ENCODE peak calls at places on chromosomes 3 and 15, in four cellular contexts. Y is HepG2, U is A549, D is GM12878. G is an unnamed sample.

GRCh38 chr3:128804017-128804816 is 75.2 kb upstream of the ACAD9 start:
- DNase-seq in D (peak), U (no peak), Y (no peak), G (peak)

GRCh38 chr3:23676093-23676492 is 129.7 kb upstream of the UBE2E1 start:
- DNase-seq in U (no peak), Y (no peak), D (no peak), G (no peak)

GRCh38 chr15:29312387-29312786 is 42.8 kb upstream of the NSMCE3 start:
- DNase-seq in U (no peak), D (no peak), Y (no peak), G (no peak)

GRCh38 chr15:43776101-43776717 is 557 bp downstream of the ELL3 start:
- DNase-seq in Y (no peak), U (no peak), D (peak), G (no peak)

GRCh38 chr3:187352581-187353575 is 15.3 kb upstream of the RTP4 start:
- DNase-seq in Y (no peak), U (no peak), D (no peak), G (no peak)

GRCh38 chr3:111621535-111621934 is 26.4 kb upstream of the ZBED2 start:
- DNase-seq in D (no peak), U (no peak), Y (peak), G (peak)

GRCh38 chr3:119582178-119582577 is 2.9 kb downstream of the ADPRH start:
- DNase-seq in D (no peak), Y (no peak), U (no peak), G (no peak)

GRCh38 chr3:13539285-13539625 is 9.7 kb upstream of the FBLN2 start:
- DNase-seq in Y (no peak), D (no peak), U (no peak), G (no peak)

GRCh38 chr3:128547368-128547987 is 54.5 kb upstream of the GATA2 start:
- DNase-seq in Y (no peak), D (no peak), U (no peak), G (peak)

GRCh38 chr3:64693031-64693430 is 5.2 kb upstream of the ADAMTS9 start:
- DNase-seq in D (no peak), Y (no peak), U (no peak), G (no peak)

GRCh38 chr15:34652726-34653033 is 69.2 kb upstream of the GOLGA8B start:
- DNase-seq in Y (no peak), D (no peak), U (no peak), G (peak)

GRCh38 chr3:4568831-4569230 is 75.7 kb downstream of the ITPR1 start:
- DNase-seq in U (no peak), Y (no peak), D (no peak), G (no peak)

GRCh38 chr15:86439614-86440013 is 359.9 kb downstream of the AGBL1 start:
- DNase-seq in Y (no peak), U (no peak), D (no peak), G (no peak)

GRCh38 chr3:23055733-23056376 is 147.3 kb upstream of the UBE2E2 start:
- DNase-seq in Y (no peak), U (no peak), D (no peak), G (no peak)

GRCh38 chr3:38746641-38747040 is 69.4 kb downstream of the SCN10A start:
- DNase-seq in D (no peak), Y (no peak), U (no peak), G (no peak)

GRCh38 chr3:146504546-146505197 is 35.3 kb upstream of the PLSCR2 start:
- DNase-seq in U (no peak), D (no peak), Y (no peak), G (no peak)

GRCh38 chr3:120858501-120858900 is 49.5 kb upstream of the STXBP5L start:
- DNase-seq in Y (no peak), U (no peak), D (no peak), G (no peak)

GRCh38 chr3:63872135-63872924 is 8.7 kb downstream of the ATXN7 start:
- DNase-seq in D (no peak), U (no peak), Y (no peak), G (no peak)

GRCh38 chr3:34008191-34008590 is 209.8 kb downstream of the PDCD6IP start:
- DNase-seq in Y (no peak), D (no peak), U (no peak), G (no peak)

GRCh38 chr15:80747317-80748053 is 31.7 kb upstream of the CEMIP start:
- DNase-seq in D (no peak), U (no peak), Y (no peak), G (no peak)

GRCh38 chr15:57789225-57789624 is 82.7 kb downstream of the POLR2M start:
- DNase-seq in D (no peak), U (no peak), Y (no peak), G (no peak)

GRCh38 chr3:197000211-197000610 is 29.4 kb downstream of the MELTF start:
- DNase-seq in U (no peak), D (no peak), Y (no peak), G (no peak)

GRCh38 chr3:15011174-15011573 is 53.9 kb downstream of the MRPS25 start:
- DNase-seq in Y (no peak), D (no peak), U (no peak), G (no peak)

GRCh38 chr3:8472549-8472948 is 29.1 kb upstream of the LMCD1 start:
- DNase-seq in D (no peak), Y (no peak), U (no peak), G (no peak)

GRCh38 chr3:99967796-99968195 is 146.5 kb downstream of the FILIP1L start:
- DNase-seq in U (no peak), D (no peak), Y (no peak), G (no peak)

GRCh38 chr3:46981932-46982471 is 2.5 kb downstream of the NBEAL2 start:
- DNase-seq in Y (no peak), U (no peak), D (no peak), G (no peak)

GRCh38 chr3:150790621-150791020 is 27.7 kb upstream of the SIAH2 start:
- DNase-seq in Y (no peak), D (no peak), U (no peak), G (no peak)

GRCh38 chr3:163811996-163812395 is 1266.3 kb downstream of the SI start:
- DNase-seq in D (no peak), U (no peak), Y (no peak), G (no peak)

GRCh38 chr15:95644476-95644875 is 686.0 kb upstream of the NR2F2 start:
- DNase-seq in U (no peak), D (no peak), Y (no peak), G (no peak)

GRCh38 chr3:108728105-108728504 is 29.1 kb downstream of the RETNLB start:
- DNase-seq in D (no peak), U (no peak), Y (no peak), G (no peak)

GRCh38 chr15:83292317-83292716 is 7.9 kb upstream of the BNC1 start:
- DNase-seq in U (no peak), Y (no peak), D (no peak), G (no peak)

GRCh38 chr15:80711886-80712285 is 16.8 kb downstream of the ABHD17C start:
- DNase-seq in D (no peak), Y (no peak), U (no peak), G (no peak)

GRCh38 chr3:108180214-108180613 is 42.0 kb downstream of the IFT57 start:
- DNase-seq in D (no peak), U (no peak), Y (no peak), G (no peak)

GRCh38 chr3:156131241-156131640 is 10.9 kb downstream of the KCNAB1 start:
- DNase-seq in Y (no peak), U (no peak), D (no peak), G (no peak)

GRCh38 chr3:13419356-13420050 is 619 bp downstream of the NUP210 start:
- DNase-seq in Y (no peak), D (no peak), U (peak), G (peak)

GRCh38 chr3:187207624-187208023 is 10.3 kb downstream of the RTP1 start:
- DNase-seq in Y (no peak), D (no peak), U (no peak), G (no peak)

GRCh38 chr3:97793415-97794019 is 28.3 kb upstream of the CRYBG3 start:
- DNase-seq in Y (peak), U (peak), D (peak), G (peak)

GRCh38 chr3:194269610-194270145 is 81.5 kb downstream of the CPN2 start:
- DNase-seq in D (no peak), Y (no peak), U (no peak), G (peak)
- TF ChIP-seq EP300 in D (no peak), Y (no peak), U (no peak), G (no peak)

DNA sequence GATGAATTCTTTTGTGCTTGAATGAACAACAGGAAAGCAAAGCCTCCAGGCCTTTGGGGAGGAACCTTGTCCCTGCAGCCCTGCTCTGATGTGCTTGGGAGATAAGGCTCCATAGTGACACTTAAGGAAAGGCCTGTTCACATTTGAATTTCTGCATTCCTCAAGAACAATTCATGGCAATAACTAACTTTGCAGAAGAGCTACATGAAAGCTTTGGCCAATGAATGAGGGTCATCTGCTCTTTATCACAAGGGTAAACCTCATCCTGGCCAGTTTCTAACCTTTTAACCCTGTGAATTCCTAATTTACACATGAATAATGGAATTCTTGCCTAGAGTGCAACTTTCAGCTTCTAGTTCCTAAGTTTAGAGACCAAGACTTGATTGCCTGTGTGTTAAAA is 5.6 kb downstream of the PRTG start:
- DNase-seq in Y (no peak), U (no peak), D (no peak), G (no peak)
- TF ChIP-seq CEBPB in Y (no peak), U (no peak), D (no peak), G (no peak)

DNA sequence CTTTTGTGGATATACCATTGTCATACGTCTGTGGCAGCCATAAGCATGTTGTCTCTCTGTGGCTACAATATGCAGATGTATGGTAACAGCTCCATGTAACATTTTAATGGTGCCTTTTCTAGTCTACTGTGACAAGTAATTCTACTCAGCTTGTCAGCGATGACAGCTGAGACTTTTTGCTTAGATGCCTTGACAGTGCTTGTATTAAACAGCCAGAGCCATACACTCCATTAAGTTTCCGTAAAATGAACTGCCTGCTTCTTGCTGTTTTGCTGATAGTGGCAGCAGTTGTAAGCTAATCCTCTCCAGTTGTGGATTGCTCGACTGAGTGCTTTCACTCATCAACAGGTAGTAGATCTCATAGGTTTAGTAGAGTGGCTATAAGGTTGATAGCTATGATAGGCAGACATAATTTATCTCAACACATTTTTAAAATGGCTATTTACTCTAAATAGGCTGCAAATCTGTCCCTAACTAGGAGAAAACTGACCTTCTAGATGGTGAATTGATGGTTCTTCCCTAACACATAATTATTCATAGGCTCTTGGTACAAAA is 260.2 kb upstream of the NAALADL2 start:
- DNase-seq in D (no peak), Y (no peak), U (no peak), G (no peak)
- TF ChIP-seq EP300 in D (no peak), Y (no peak), U (no peak), G (no peak)

GRCh38 chr15:67048281-67049279 is 16.8 kb upstream of the SMAD3 start:
- DNase-seq in Y (peak), D (no peak), U (peak), G (no peak)
- TF ChIP-seq CEBPB in Y (peak), D (no peak), U (peak), G (no peak)

GRCh38 chr3:12352253-12352652 is 63.4 kb downstream of the PPARG start:
- DNase-seq in Y (no peak), D (no peak), U (no peak), G (no peak)

GRCh38 chr3:12353796-12354505 is 65.1 kb downstream of the PPARG start:
- DNase-seq in D (no peak), Y (no peak), U (no peak), G (no peak)

GRCh38 chr3:12356175-12356574 is 67.3 kb downstream of the PPARG start:
- DNase-seq in U (no peak), Y (no peak), D (no peak), G (no peak)

GRCh38 chr3:12356996-12357395 is 68.1 kb downstream of the PPARG start:
- DNase-seq in Y (no peak), D (no peak), U (no peak), G (no peak)

DNA sequence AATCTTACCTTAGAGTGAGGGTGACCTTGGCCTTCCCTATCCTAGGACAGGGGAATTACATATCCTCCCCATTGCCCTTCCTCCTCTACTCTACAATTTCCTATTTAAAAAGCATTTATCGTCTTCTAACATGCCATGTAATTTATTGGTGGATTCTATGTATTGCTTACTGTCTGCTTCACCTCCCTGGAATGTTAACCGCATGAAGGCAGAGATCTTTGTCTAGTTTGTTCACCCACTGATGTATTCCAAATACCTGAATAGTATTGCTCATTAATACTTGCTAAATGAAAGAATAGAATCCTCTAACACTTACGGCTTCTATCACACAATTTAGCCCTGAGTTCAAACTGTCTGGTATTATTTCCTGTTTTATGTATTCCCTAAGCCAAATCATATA is 68.6 kb downstream of the PPARG start:
- DNase-seq in Y (no peak), U (no peak), D (no peak), G (no peak)
- TF ChIP-seq EP300 in Y (no peak), U (no peak), D (no peak), G (no peak)

GRCh38 chr15:78207110-78207458 is 27.3 kb downstream of the ACSBG1 start:
- DNase-seq in Y (no peak), U (no peak), D (no peak), G (no peak)

GRCh38 chr15:78206326-78207109 is 27.8 kb downstream of the ACSBG1 start:
- DNase-seq in D (no peak), U (no peak), Y (no peak), G (no peak)

GRCh38 chr15:78208341-78208844 is 26.0 kb downstream of the ACSBG1 start:
- DNase-seq in D (no peak), Y (no peak), U (no peak), G (no peak)

GRCh38 chr15:78208887-78209645 is 25.3 kb downstream of the ACSBG1 start:
- DNase-seq in U (no peak), D (no peak), Y (no peak), G (no peak)

DNA sequence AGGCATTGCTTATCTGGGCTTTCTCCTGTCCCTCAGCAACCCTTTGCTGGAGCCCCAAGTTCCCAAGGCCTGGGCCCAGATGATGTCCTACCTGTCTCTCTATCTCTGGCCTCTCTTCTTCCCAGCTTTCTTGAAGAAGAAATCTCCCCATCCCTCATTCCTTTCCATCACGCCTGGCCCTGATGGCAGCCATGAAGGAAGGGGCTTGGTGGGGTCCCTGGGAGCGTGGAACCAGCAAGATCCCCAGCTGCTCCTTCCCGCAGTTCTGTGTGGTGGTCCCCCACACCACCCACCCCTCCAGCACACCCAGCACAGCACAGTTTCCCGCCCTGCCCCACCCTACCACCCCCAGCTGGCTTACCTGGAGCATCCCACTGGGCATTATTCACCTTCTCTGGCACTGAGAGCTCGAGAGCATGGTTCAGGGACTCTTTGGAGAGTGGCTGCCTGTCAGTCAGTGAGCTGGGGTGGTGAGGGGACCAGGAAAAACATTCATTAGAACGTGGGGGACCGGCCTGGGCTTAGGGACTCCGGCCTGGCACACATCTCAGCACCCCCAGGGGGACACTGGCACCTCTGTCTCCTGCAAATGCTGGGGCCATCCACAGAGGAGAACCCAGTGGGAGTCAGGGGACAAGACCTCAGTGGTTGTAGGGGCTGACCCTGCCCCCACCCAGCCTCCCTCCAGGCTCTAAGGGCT is 26.6 kb downstream of the ACSBG1 start:
- DNase-seq in Y (no peak), U (no peak), D (no peak), G (no peak)
- TF ChIP-seq CEBPB in Y (no peak), U (no peak), D (no peak), G (no peak)

GRCh38 chr3:30440880-30441279 is 165.5 kb upstream of the TGFBR2 start:
- DNase-seq in Y (no peak), D (no peak), U (no peak), G (no peak)
- TF ChIP-seq EP300 in Y (no peak), D (no peak), U (no peak), G (no peak)